ENCODE peak calls at places on chromosomes 7 and 10, in five cellular contexts. I, J, T, K and G are unnamed samples.

GRCh38 chr10:127739908-127740307 is 2.9 kb downstream of the FOXI2 start:
- DNase-seq in I (no peak), J (no peak), T (no peak), K (no peak), G (no peak)

GRCh38 chr7:3461923-3462322 is 160.9 kb downstream of the SDK1 start:
- DNase-seq in I (no peak), J (no peak), T (no peak), K (no peak), G (no peak)

GRCh38 chr10:47310090-47310505 is 10.1 kb downstream of the GDF10 start:
- DNase-seq in I (no peak), J (no peak), T (no peak), K (no peak), G (no peak)

GRCh38 chr7:36079446-36080025 is 73.5 kb upstream of the EEPD1 start:
- DNase-seq in I (no peak), J (no peak), T (no peak), K (no peak), G (no peak)

GRCh38 chr10:68043030-68043429 is 32.1 kb downstream of the HERC4 start:
- DNase-seq in I (no peak), J (peak), T (no peak), K (no peak), G (no peak)

GRCh38 chr10:98149858-98150257 is 15.4 kb downstream of the R3HCC1L start:
- DNase-seq in I (no peak), J (no peak), T (no peak), K (no peak), G (no peak)

GRCh38 chr7:78489851-78490250 is 691.3 kb downstream of the PHTF2 start:
- DNase-seq in I (no peak), J (no peak), T (no peak), K (no peak), G (no peak)

GRCh38 chr10:91206427-91206826 is 14.0 kb upstream of the PCGF5 start:
- DNase-seq in I (no peak), J (no peak), T (no peak), K (no peak), G (no peak)

GRCh38 chr10:15344876-15345285 is 26.2 kb downstream of the FAM171A1 start:
- DNase-seq in I (no peak), J (no peak), T (no peak), K (no peak), G (no peak)

GRCh38 chr7:3649250-3649649 is 348.2 kb downstream of the SDK1 start:
- DNase-seq in I (no peak), J (peak), T (no peak), K (no peak), G (no peak)

GRCh38 chr7:149734514-149735075 is 38.8 kb downstream of the ZNF467 start:
- DNase-seq in I (no peak), J (no peak), T (no peak), K (no peak), G (no peak)

GRCh38 chr7:44541028-44541869 is at the start of gene NPC1L1:
- DNase-seq in I (no peak), J (no peak), T (no peak), K (no peak), G (peak)

GRCh38 chr10:132225073-132225848 is 38.5 kb downstream of the DPYSL4 start:
- DNase-seq in I (no peak), J (no peak), T (no peak), K (no peak), G (no peak)

GRCh38 chr7:5780801-5781496 is 514 bp downstream of the RNF216 start:
- DNase-seq in I (peak), J (peak), T (peak), K (no peak), G (peak)

GRCh38 chr10:103480521-103480920 is 1.5 kb upstream of the CALHM3 start:
- DNase-seq in I (no peak), J (no peak), T (no peak), K (no peak), G (no peak)

GRCh38 chr10:97876387-97876786 is 26.7 kb downstream of the GOLGA7B start:
- DNase-seq in I (no peak), J (no peak), T (no peak), K (no peak), G (no peak)

GRCh38 chr7:69595415-69595814 is 2.9 kb upstream of the AUTS2 start:
- DNase-seq in I (no peak), J (no peak), T (no peak), K (no peak), G (no peak)

GRCh38 chr10:50796693-50797092 is 57.0 kb downstream of the ASAH2B start:
- DNase-seq in I (no peak), J (no peak), T (no peak), K (no peak), G (no peak)
- H2BK12ac ChIP-seq in I (no peak), J (no peak), T (no peak), K (no peak), G (no peak)

GRCh38 chr10:121335386-121335925 is 262.8 kb downstream of the FGFR2 start:
- DNase-seq in I (no peak), J (no peak), T (no peak), K (no peak), G (no peak)
- H3K9ac ChIP-seq in I (no peak), J (no peak), T (no peak), K (no peak), G (no peak)

GRCh38 chr7:130301606-130302005 is 8.6 kb downstream of the CPA4 start:
- DNase-seq in I (no peak), J (peak), T (no peak), K (no peak), G (no peak)
- H2BK12ac ChIP-seq in I (no peak), J (no peak), T (no peak), K (no peak), G (no peak)

DNA sequence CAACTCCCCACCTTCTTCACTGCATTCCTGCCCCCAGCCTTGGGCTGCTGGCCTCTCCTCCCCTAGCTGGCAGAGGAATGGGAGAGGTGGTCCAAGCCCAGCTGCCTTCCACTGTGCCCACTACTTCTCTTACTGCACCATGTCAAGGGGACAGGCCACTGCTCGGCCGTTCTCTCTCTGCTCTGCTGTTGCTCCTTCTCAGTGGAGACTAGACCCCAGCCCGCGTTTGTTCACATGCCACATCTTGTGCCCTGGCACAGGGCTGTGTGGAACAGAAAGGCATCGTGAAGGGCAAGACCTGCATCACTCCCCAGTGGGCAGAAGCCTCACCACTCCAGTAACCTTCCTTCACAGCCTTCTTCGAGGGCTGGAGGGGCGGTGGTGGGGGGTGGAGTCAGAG is 711 bp upstream of the CDHR3 start:
- DNase-seq in I (no peak), J (no peak), T (no peak), K (no peak), G (no peak)
- H3K9ac ChIP-seq in I (no peak), J (no peak), T (no peak), K (no peak), G (no peak)

GRCh38 chr10:57993302-57993701 is 274.4 kb downstream of the IPMK start:
- DNase-seq in I (no peak), J (no peak), T (no peak), K (no peak), G (no peak)
- H2BK12ac ChIP-seq in I (no peak), J (no peak), T (no peak), K (no peak), G (no peak)

GRCh38 chr10:124044143-124044862 is 49.1 kb downstream of the CHST15 start:
- DNase-seq in I (no peak), J (no peak), T (peak), K (no peak), G (no peak)

GRCh38 chr10:124047427-124048157 is 45.8 kb downstream of the CHST15 start:
- DNase-seq in I (no peak), J (no peak), T (no peak), K (no peak), G (no peak)

GRCh38 chr10:124045794-124046355 is 47.5 kb downstream of the CHST15 start:
- DNase-seq in I (no peak), J (no peak), T (no peak), K (no peak), G (no peak)

GRCh38 chr10:124043310-124044142 is 49.9 kb downstream of the CHST15 start:
- DNase-seq in I (no peak), J (no peak), T (no peak), K (no peak), G (no peak)

DNA sequence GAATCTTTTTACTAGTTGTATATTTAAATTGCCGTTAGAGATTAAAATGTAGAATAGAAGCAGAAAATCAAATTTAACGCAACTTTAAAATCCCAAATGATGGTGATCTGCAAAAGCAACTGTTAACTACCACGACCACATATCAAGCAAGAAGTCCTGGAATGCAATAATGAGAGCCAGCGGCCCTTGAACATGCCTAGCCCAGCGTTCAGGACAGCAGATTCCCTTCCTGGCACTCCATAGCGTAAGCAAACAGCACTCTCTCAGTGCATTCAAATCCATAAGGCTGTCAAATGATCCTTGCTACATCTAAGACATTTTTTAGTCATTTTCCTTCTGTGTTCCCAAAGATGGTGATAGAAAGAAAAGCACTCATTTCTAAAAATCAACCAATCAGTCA is 48.2 kb downstream of the CHST15 start:
- DNase-seq in I (no peak), J (no peak), T (no peak), K (no peak), G (no peak)
- H3K9ac ChIP-seq in I (no peak), J (no peak), T (no peak), K (no peak), G (no peak)

GRCh38 chr10:3886666-3887251 is 101.8 kb upstream of the KLF6 start:
- DNase-seq in I (no peak), J (peak), T (peak), K (no peak), G (no peak)
- H2BK12ac ChIP-seq in I (no peak), J (peak), T (peak), K (peak), G (no peak)

DNA sequence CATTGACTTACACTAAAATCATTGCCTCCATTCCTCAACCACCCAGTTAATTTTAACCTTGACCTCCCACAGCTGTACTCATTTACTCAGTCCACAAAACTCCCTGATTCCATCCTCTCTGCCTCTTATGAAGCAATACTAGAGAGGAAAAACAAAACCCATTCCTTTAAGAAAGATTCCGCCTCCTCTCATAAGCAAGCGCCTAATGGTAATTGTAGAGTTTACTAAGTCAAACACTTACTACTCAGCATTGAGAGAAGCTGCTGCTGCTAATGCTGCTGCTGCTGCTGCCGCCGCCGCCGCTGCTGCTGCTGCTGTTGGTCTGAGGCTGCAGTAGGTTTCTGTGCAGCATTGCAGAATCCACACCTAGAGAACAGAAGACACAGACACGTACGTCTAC is 2.1 kb upstream of the ADD3 start:
- DNase-seq in I (no peak), J (peak), T (no peak), K (no peak), G (peak)
- H3K9ac ChIP-seq in I (no peak), J (peak), T (no peak), K (no peak), G (peak)

GRCh38 chr7:81665236-81665635 is 104.6 kb downstream of the HGF start:
- DNase-seq in I (no peak), J (no peak), T (no peak), K (no peak), G (no peak)

GRCh38 chr7:81662531-81662930 is 107.3 kb downstream of the HGF start:
- DNase-seq in I (no peak), J (no peak), T (no peak), K (no peak), G (no peak)

GRCh38 chr7:81664304-81664703 is 105.5 kb downstream of the HGF start:
- DNase-seq in I (no peak), J (no peak), T (no peak), K (no peak), G (no peak)

GRCh38 chr7:81669476-81670105 is 100.3 kb downstream of the HGF start:
- DNase-seq in I (no peak), J (no peak), T (no peak), K (no peak), G (no peak)

GRCh38 chr7:81666209-81666608 is 103.6 kb downstream of the HGF start:
- DNase-seq in I (no peak), J (no peak), T (no peak), K (no peak), G (no peak)
- H2BK12ac ChIP-seq in I (no peak), J (no peak), T (no peak), K (no peak), G (no peak)